ENCODE peak calls at places on chromosomes 12 and 14, in six cellular contexts. Q is K562, Y is A549, S is GM12878, I is HepG2, R is endothelial cell of umbilical vein. U is an unnamed sample.

GRCh38 chr12:13205809-13206559 is 9.5 kb downstream of the EMP1 start:
- DNase-seq in Q (no peak), Y (peak; percentile 66), S (no peak), I (no peak), R (peak; percentile 92), U (peak; percentile 92)

GRCh38 chr12:118544569-118544968 is 168.2 kb downstream of the SUDS3 start:
- DNase-seq in Q (no peak), Y (peak; percentile 27), S (no peak), I (peak; percentile 50), R (no peak), U (peak; percentile 59)

GRCh38 chr12:24198070-24198469 is 248.6 kb upstream of the SOX5 start:
- DNase-seq in Q (no peak), Y (no peak), S (no peak), I (no peak), R (no peak), U (no peak)

GRCh38 chr12:72957454-72957853 is 685.3 kb downstream of the TRHDE start:
- DNase-seq in Q (no peak), Y (no peak), S (no peak), I (no peak), R (no peak), U (no peak)

GRCh38 chr12:95641299-95641947 is 90.1 kb upstream of the USP44 start:
- DNase-seq in Q (no peak), Y (no peak), S (no peak), I (no peak), R (no peak), U (no peak)

GRCh38 chr12:20415641-20416040 is 47.3 kb downstream of the PDE3A start:
- DNase-seq in Q (no peak), Y (no peak), S (no peak), I (no peak), R (no peak), U (no peak)

GRCh38 chr12:65673732-65674131 is 150.6 kb upstream of the HMGA2 start:
- DNase-seq in Q (no peak), Y (no peak), S (no peak), I (no peak), R (peak; percentile 50), U (no peak)

GRCh38 chr12:113184098-113184899 is 979 bp downstream of the DDX54 start:
- DNase-seq in Q (no peak), Y (no peak), S (no peak), I (no peak), R (no peak), U (no peak)

GRCh38 chr12:44812062-44812461 is 64.1 kb downstream of the NELL2 start:
- DNase-seq in Q (no peak), Y (peak; percentile 33), S (no peak), I (no peak), R (no peak), U (peak; percentile 35)

GRCh38 chr14:97524579-97525319 is 727.6 kb downstream of the VRK1 start:
- DNase-seq in Q (no peak), Y (no peak), S (no peak), I (no peak), R (no peak), U (no peak)

GRCh38 chr12:109737631-109738030 is 24.0 kb downstream of the FAM222A start:
- DNase-seq in Q (no peak), Y (no peak), S (no peak), I (peak; percentile 70), R (no peak), U (no peak)

GRCh38 chr12:116196226-116196625 is 81.3 kb downstream of the MED13L start:
- DNase-seq in Q (no peak), Y (no peak), S (no peak), I (no peak), R (no peak), U (no peak)

GRCh38 chr14:70821916-70822705 is 12.8 kb upstream of the MAP3K9 start:
- DNase-seq in Q (peak; percentile 27), Y (peak; percentile 42), S (no peak), I (no peak), R (peak; percentile 15), U (peak; percentile 79)

GRCh38 chr14:25007832-25008231 is 42.1 kb downstream of the STXBP6 start:
- DNase-seq in Q (no peak), Y (peak; percentile 3), S (no peak), I (no peak), R (no peak), U (no peak)

GRCh38 chr12:116880817-116881324 is 370 bp downstream of the HRK start:
- DNase-seq in Q (peak; percentile 70), Y (peak; percentile 76), S (no peak), I (peak; percentile 27), R (peak; percentile 13), U (peak; percentile 44)

GRCh38 chr14:51441001-51441400 is 201.0 kb downstream of the TMX1 start:
- DNase-seq in Q (no peak), Y (peak; percentile 16), S (no peak), I (no peak), R (no peak), U (no peak)

GRCh38 chr14:63800651-63801385 is 52.0 kb upstream of the SYNE2 start:
- DNase-seq in Q (no peak), Y (no peak), S (no peak), I (no peak), R (no peak), U (no peak)

GRCh38 chr14:71488703-71489141 is 443.5 kb upstream of the RGS6 start:
- DNase-seq in Q (no peak), Y (no peak), S (no peak), I (no peak), R (no peak), U (no peak)

GRCh38 chr12:1529862-1530591 is 64.4 kb downstream of the FBXL14 start:
- DNase-seq in Q (peak; percentile 74), Y (no peak), S (no peak), I (no peak), R (no peak), U (no peak)

GRCh38 chr12:64459388-64460024 is 7.6 kb downstream of the TBK1 start:
- DNase-seq in Q (no peak), Y (no peak), S (no peak), I (no peak), R (peak; percentile 45), U (peak; percentile 34)

GRCh38 chr12:112303799-112304198 is 78.4 kb downstream of the HECTD4 start:
- DNase-seq in Q (no peak), Y (no peak), S (no peak), I (no peak), R (no peak), U (no peak)

GRCh38 chr12:47419500-47419899 is 286.3 kb downstream of the RPAP3 start:
- DNase-seq in Q (no peak), Y (no peak), S (no peak), I (no peak), R (no peak), U (no peak)

GRCh38 chr12:75944905-75945412 is 86.6 kb downstream of the PHLDA1 start:
- DNase-seq in Q (no peak), Y (no peak), S (no peak), I (no peak), R (no peak), U (no peak)

GRCh38 chr14:41609704-41610183 is 3.1 kb downstream of the LRFN5 start:
- DNase-seq in Q (no peak), Y (peak; percentile 39), S (no peak), I (no peak), R (no peak), U (no peak)

GRCh38 chr12:106204312-106204711 is 43.5 kb downstream of the CKAP4 start:
- DNase-seq in Q (no peak), Y (no peak), S (no peak), I (no peak), R (no peak), U (no peak)

DNA sequence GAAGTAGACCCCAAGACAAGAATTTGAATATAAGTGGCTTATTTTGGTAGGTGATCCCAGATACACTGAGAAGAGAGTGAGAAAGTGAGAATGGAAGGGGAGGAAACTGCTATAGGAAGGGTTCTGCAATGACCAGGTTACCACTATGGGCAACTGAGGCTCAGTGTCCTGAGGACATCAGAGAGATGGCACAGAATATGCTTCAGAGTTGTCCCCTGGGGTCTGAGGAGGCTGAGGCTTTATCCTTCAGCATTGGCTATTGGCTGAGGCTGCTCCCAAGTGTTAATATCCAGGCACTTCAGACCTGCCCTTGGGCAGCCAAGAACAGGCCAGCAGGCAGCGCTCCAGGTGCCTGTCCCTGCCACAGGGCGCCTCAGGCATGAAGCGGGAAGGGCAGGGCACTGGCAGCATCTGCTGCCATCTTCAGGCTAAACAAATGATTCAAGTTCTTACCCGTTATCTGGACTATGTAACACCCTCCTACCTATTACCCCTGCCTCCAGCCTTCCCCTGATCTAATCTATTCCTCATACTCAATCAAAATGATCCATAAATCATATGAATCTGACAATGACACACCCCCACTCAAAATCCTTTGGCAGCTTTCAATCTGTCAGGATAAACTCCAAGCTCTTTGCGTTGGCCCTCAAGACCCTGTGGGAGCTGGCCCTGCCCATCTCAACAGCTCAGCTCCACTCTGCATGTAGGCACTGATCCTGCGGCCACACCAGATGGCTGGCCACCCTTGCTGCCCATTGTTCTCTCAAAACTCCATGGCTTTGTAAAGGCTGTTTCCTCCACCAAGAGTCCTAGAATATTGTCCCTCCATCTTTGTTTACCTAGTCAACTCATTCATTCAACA is 42.4 kb downstream of the CKAP4 start:
- DNase-seq in Q (no peak), Y (peak; percentile 61), S (no peak), I (peak; percentile 20), R (no peak), U (peak; percentile 23)
- TF ChIP-seq MYC in Q (no peak), Y (no peak), S (no peak), I (no peak), R (no peak), U (no peak)

DNA sequence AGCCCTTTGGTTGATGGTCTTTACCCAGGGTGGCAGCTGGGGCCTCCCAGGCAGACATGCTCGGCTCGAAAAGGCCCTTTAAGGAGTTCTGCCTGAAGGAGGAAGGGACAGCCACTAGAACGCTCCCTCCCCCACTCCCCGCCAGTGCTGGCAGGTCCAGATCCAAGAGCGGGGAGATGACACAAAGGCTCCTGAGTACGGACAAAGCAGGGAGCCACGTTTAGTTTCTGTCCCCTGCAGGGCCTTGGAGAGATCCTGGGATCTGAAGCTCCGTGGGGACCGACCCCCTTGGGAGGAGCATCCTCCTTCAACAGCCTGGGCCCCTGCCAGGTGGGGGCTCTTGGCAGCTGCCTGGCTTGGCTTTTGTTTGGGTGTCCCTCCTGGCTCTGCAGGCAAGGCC is 89.7 kb downstream of the ESRRB start:
- DNase-seq in Q (no peak), Y (no peak), S (no peak), I (no peak), R (no peak), U (no peak)
- TF ChIP-seq MYC in Q (no peak), Y (no peak), S (no peak), I (no peak), R (no peak), U (no peak)

GRCh38 chr14:75283162-75283883 is 4.7 kb downstream of the FOS start:
- DNase-seq in Q (peak; percentile 15), Y (peak; percentile 89), S (no peak), I (peak; percentile 54), R (no peak), U (peak; percentile 72)
- TF ChIP-seq MYC in Q (no peak), Y (peak; percentile 40), S (no peak), I (no peak), R (no peak), U (no peak)

GRCh38 chr14:74963705-74964271 is 8.4 kb upstream of the PGF start:
- DNase-seq in Q (no peak), Y (no peak), S (no peak), I (no peak), R (no peak), U (no peak)

GRCh38 chr14:74965770-74966153 is 10.4 kb upstream of the PGF start:
- DNase-seq in Q (no peak), Y (no peak), S (no peak), I (no peak), R (peak; percentile 56), U (no peak)

GRCh38 chr14:74967618-74968017 is 12.2 kb upstream of the PGF start:
- DNase-seq in Q (no peak), Y (no peak), S (no peak), I (no peak), R (no peak), U (no peak)

GRCh38 chr14:74963178-74963704 is 7.8 kb upstream of the PGF start:
- DNase-seq in Q (no peak), Y (no peak), S (no peak), I (no peak), R (no peak), U (no peak)

GRCh38 chr14:74964787-74965769 is 9.7 kb upstream of the PGF start:
- DNase-seq in Q (no peak), Y (no peak), S (no peak), I (no peak), R (peak; percentile 65), U (no peak)
- TF ChIP-seq MYC in Q (no peak), Y (no peak), S (no peak), I (no peak), R (no peak), U (no peak)

U was measured in NB4.